ENCODE peak calls at places on chromosomes 12 and 14, in nine cellular contexts. One of them, this sample, is unnamed.

GRCh38 chr12:23795494-23795893 is 154.0 kb downstream of the SOX5 start:
- DNase-seq in stimulated activated CD8-positive, alpha-beta memory T cell treated with anti-CD3 and anti-CD28 coated beads, Interleukin-2, amount 100 ng/mL, for 1 hour: no peak
- DNase-seq in activated CD8-positive, alpha-beta memory T cell treated with anti-CD3 and anti-CD28 coated beads for 1 hour: no peak
- DNase-seq in stimulated activated CD4-positive, alpha-beta T cell treated with anti-CD3 and anti-CD28 coated beads, TNF-alpha, amount 100 ng/mL, for 1 hour: no peak
- DNase-seq in coronary artery: no peak
- DNase-seq in lung: no peak
- DNase-seq in NCI-H2081: no peak
- DNase-seq in H7: no peak
- DNase-seq in upper lobe of left lung: no peak
- DNase-seq in this sample: no peak

GRCh38 chr12:71000255-71000654 is 79.7 kb upstream of the PTPRR start:
- DNase-seq in stimulated activated CD8-positive, alpha-beta memory T cell treated with anti-CD3 and anti-CD28 coated beads, Interleukin-2, amount 100 ng/mL, for 1 hour: no peak
- DNase-seq in activated CD8-positive, alpha-beta memory T cell treated with anti-CD3 and anti-CD28 coated beads for 1 hour: no peak
- DNase-seq in stimulated activated CD4-positive, alpha-beta T cell treated with anti-CD3 and anti-CD28 coated beads, TNF-alpha, amount 100 ng/mL, for 1 hour: no peak
- DNase-seq in coronary artery: no peak
- DNase-seq in lung: no peak
- DNase-seq in NCI-H2081: no peak
- DNase-seq in H7: no peak
- DNase-seq in upper lobe of left lung: no peak
- DNase-seq in this sample: no peak

GRCh38 chr14:81341405-81342180 is 58.5 kb downstream of the STON2 start:
- DNase-seq in stimulated activated CD8-positive, alpha-beta memory T cell treated with anti-CD3 and anti-CD28 coated beads, Interleukin-2, amount 100 ng/mL, for 1 hour: no peak
- DNase-seq in activated CD8-positive, alpha-beta memory T cell treated with anti-CD3 and anti-CD28 coated beads for 1 hour: no peak
- DNase-seq in stimulated activated CD4-positive, alpha-beta T cell treated with anti-CD3 and anti-CD28 coated beads, TNF-alpha, amount 100 ng/mL, for 1 hour: no peak
- DNase-seq in coronary artery: no peak
- DNase-seq in lung: no peak
- DNase-seq in NCI-H2081: peak; percentile 26
- DNase-seq in H7: peak; percentile 2
- DNase-seq in upper lobe of left lung: no peak
- DNase-seq in this sample: peak; percentile 72

GRCh38 chr14:100586520-100587247 is 533 bp downstream of the BEGAIN start:
- DNase-seq in stimulated activated CD8-positive, alpha-beta memory T cell treated with anti-CD3 and anti-CD28 coated beads, Interleukin-2, amount 100 ng/mL, for 1 hour: no peak
- DNase-seq in activated CD8-positive, alpha-beta memory T cell treated with anti-CD3 and anti-CD28 coated beads for 1 hour: no peak
- DNase-seq in stimulated activated CD4-positive, alpha-beta T cell treated with anti-CD3 and anti-CD28 coated beads, TNF-alpha, amount 100 ng/mL, for 1 hour: no peak
- DNase-seq in coronary artery: no peak
- DNase-seq in lung: no peak
- DNase-seq in NCI-H2081: peak; percentile 57
- DNase-seq in H7: peak; percentile 89
- DNase-seq in upper lobe of left lung: peak; percentile 89
- DNase-seq in this sample: no peak

GRCh38 chr12:81329088-81329487 is 251.2 kb downstream of the ACSS3 start:
- DNase-seq in stimulated activated CD8-positive, alpha-beta memory T cell treated with anti-CD3 and anti-CD28 coated beads, Interleukin-2, amount 100 ng/mL, for 1 hour: no peak
- DNase-seq in activated CD8-positive, alpha-beta memory T cell treated with anti-CD3 and anti-CD28 coated beads for 1 hour: no peak
- DNase-seq in stimulated activated CD4-positive, alpha-beta T cell treated with anti-CD3 and anti-CD28 coated beads, TNF-alpha, amount 100 ng/mL, for 1 hour: no peak
- DNase-seq in coronary artery: no peak
- DNase-seq in lung: no peak
- DNase-seq in NCI-H2081: no peak
- DNase-seq in H7: no peak
- DNase-seq in upper lobe of left lung: no peak
- DNase-seq in this sample: no peak

GRCh38 chr14:100146548-100147091 is 12.8 kb downstream of the DEGS2 start:
- DNase-seq in stimulated activated CD8-positive, alpha-beta memory T cell treated with anti-CD3 and anti-CD28 coated beads, Interleukin-2, amount 100 ng/mL, for 1 hour: no peak
- DNase-seq in activated CD8-positive, alpha-beta memory T cell treated with anti-CD3 and anti-CD28 coated beads for 1 hour: no peak
- DNase-seq in stimulated activated CD4-positive, alpha-beta T cell treated with anti-CD3 and anti-CD28 coated beads, TNF-alpha, amount 100 ng/mL, for 1 hour: no peak
- DNase-seq in coronary artery: no peak
- DNase-seq in lung: no peak
- DNase-seq in NCI-H2081: no peak
- DNase-seq in H7: peak; percentile 59
- DNase-seq in upper lobe of left lung: no peak
- DNase-seq in this sample: no peak

GRCh38 chr12:39628836-39629235 is 9.2 kb upstream of the ABCD2 start:
- DNase-seq in stimulated activated CD8-positive, alpha-beta memory T cell treated with anti-CD3 and anti-CD28 coated beads, Interleukin-2, amount 100 ng/mL, for 1 hour: no peak
- DNase-seq in activated CD8-positive, alpha-beta memory T cell treated with anti-CD3 and anti-CD28 coated beads for 1 hour: no peak
- DNase-seq in stimulated activated CD4-positive, alpha-beta T cell treated with anti-CD3 and anti-CD28 coated beads, TNF-alpha, amount 100 ng/mL, for 1 hour: no peak
- DNase-seq in coronary artery: no peak
- DNase-seq in lung: no peak
- DNase-seq in NCI-H2081: no peak
- DNase-seq in H7: no peak
- DNase-seq in upper lobe of left lung: no peak
- DNase-seq in this sample: no peak

GRCh38 chr12:130225347-130225746 is 63.1 kb downstream of the FZD10 start:
- DNase-seq in stimulated activated CD8-positive, alpha-beta memory T cell treated with anti-CD3 and anti-CD28 coated beads, Interleukin-2, amount 100 ng/mL, for 1 hour: no peak
- DNase-seq in activated CD8-positive, alpha-beta memory T cell treated with anti-CD3 and anti-CD28 coated beads for 1 hour: no peak
- DNase-seq in stimulated activated CD4-positive, alpha-beta T cell treated with anti-CD3 and anti-CD28 coated beads, TNF-alpha, amount 100 ng/mL, for 1 hour: no peak
- DNase-seq in coronary artery: no peak
- DNase-seq in lung: no peak
- DNase-seq in NCI-H2081: no peak
- DNase-seq in H7: no peak
- DNase-seq in upper lobe of left lung: no peak
- DNase-seq in this sample: no peak

GRCh38 chr14:91331761-91332447 is 85.7 kb downstream of the CCDC88C start:
- DNase-seq in stimulated activated CD8-positive, alpha-beta memory T cell treated with anti-CD3 and anti-CD28 coated beads, Interleukin-2, amount 100 ng/mL, for 1 hour: no peak
- DNase-seq in activated CD8-positive, alpha-beta memory T cell treated with anti-CD3 and anti-CD28 coated beads for 1 hour: no peak
- DNase-seq in stimulated activated CD4-positive, alpha-beta T cell treated with anti-CD3 and anti-CD28 coated beads, TNF-alpha, amount 100 ng/mL, for 1 hour: no peak
- DNase-seq in coronary artery: no peak
- DNase-seq in lung: peak; percentile 54
- DNase-seq in NCI-H2081: no peak
- DNase-seq in H7: no peak
- DNase-seq in upper lobe of left lung: no peak
- DNase-seq in this sample: peak; percentile 26

GRCh38 chr14:93019367-93019843 is 96.3 kb downstream of the ITPK1 start:
- DNase-seq in stimulated activated CD8-positive, alpha-beta memory T cell treated with anti-CD3 and anti-CD28 coated beads, Interleukin-2, amount 100 ng/mL, for 1 hour: no peak
- DNase-seq in activated CD8-positive, alpha-beta memory T cell treated with anti-CD3 and anti-CD28 coated beads for 1 hour: no peak
- DNase-seq in stimulated activated CD4-positive, alpha-beta T cell treated with anti-CD3 and anti-CD28 coated beads, TNF-alpha, amount 100 ng/mL, for 1 hour: no peak
- DNase-seq in coronary artery: no peak
- DNase-seq in lung: no peak
- DNase-seq in NCI-H2081: peak; percentile 76
- DNase-seq in H7: no peak
- DNase-seq in upper lobe of left lung: no peak
- DNase-seq in this sample: no peak

GRCh38 chr14:76293923-76294322 is 82.0 kb upstream of the ESRRB start:
- DNase-seq in stimulated activated CD8-positive, alpha-beta memory T cell treated with anti-CD3 and anti-CD28 coated beads, Interleukin-2, amount 100 ng/mL, for 1 hour: no peak
- DNase-seq in activated CD8-positive, alpha-beta memory T cell treated with anti-CD3 and anti-CD28 coated beads for 1 hour: no peak
- DNase-seq in stimulated activated CD4-positive, alpha-beta T cell treated with anti-CD3 and anti-CD28 coated beads, TNF-alpha, amount 100 ng/mL, for 1 hour: no peak
- DNase-seq in coronary artery: peak; percentile 17
- DNase-seq in lung: no peak
- DNase-seq in NCI-H2081: no peak
- DNase-seq in H7: no peak
- DNase-seq in upper lobe of left lung: no peak
- DNase-seq in this sample: no peak

GRCh38 chr14:95727084-95727700 is 13.3 kb upstream of the TCL1A start:
- DNase-seq in stimulated activated CD8-positive, alpha-beta memory T cell treated with anti-CD3 and anti-CD28 coated beads, Interleukin-2, amount 100 ng/mL, for 1 hour: no peak
- DNase-seq in activated CD8-positive, alpha-beta memory T cell treated with anti-CD3 and anti-CD28 coated beads for 1 hour: no peak
- DNase-seq in stimulated activated CD4-positive, alpha-beta T cell treated with anti-CD3 and anti-CD28 coated beads, TNF-alpha, amount 100 ng/mL, for 1 hour: no peak
- DNase-seq in coronary artery: no peak
- DNase-seq in lung: no peak
- DNase-seq in NCI-H2081: peak; percentile 58
- DNase-seq in H7: no peak
- DNase-seq in upper lobe of left lung: no peak
- DNase-seq in this sample: no peak

GRCh38 chr12:89279499-89279898 is 72.8 kb downstream of the DUSP6 start:
- DNase-seq in stimulated activated CD8-positive, alpha-beta memory T cell treated with anti-CD3 and anti-CD28 coated beads, Interleukin-2, amount 100 ng/mL, for 1 hour: no peak
- DNase-seq in activated CD8-positive, alpha-beta memory T cell treated with anti-CD3 and anti-CD28 coated beads for 1 hour: no peak
- DNase-seq in stimulated activated CD4-positive, alpha-beta T cell treated with anti-CD3 and anti-CD28 coated beads, TNF-alpha, amount 100 ng/mL, for 1 hour: no peak
- DNase-seq in coronary artery: no peak
- DNase-seq in lung: no peak
- DNase-seq in NCI-H2081: no peak
- DNase-seq in H7: no peak
- DNase-seq in upper lobe of left lung: no peak
- DNase-seq in this sample: no peak

GRCh38 chr14:63248211-63248610 is 44.0 kb downstream of the RHOJ start:
- DNase-seq in stimulated activated CD8-positive, alpha-beta memory T cell treated with anti-CD3 and anti-CD28 coated beads, Interleukin-2, amount 100 ng/mL, for 1 hour: no peak
- DNase-seq in activated CD8-positive, alpha-beta memory T cell treated with anti-CD3 and anti-CD28 coated beads for 1 hour: no peak
- DNase-seq in stimulated activated CD4-positive, alpha-beta T cell treated with anti-CD3 and anti-CD28 coated beads, TNF-alpha, amount 100 ng/mL, for 1 hour: no peak
- DNase-seq in coronary artery: no peak
- DNase-seq in lung: no peak
- DNase-seq in NCI-H2081: no peak
- DNase-seq in H7: no peak
- DNase-seq in upper lobe of left lung: no peak
- DNase-seq in this sample: no peak

GRCh38 chr12:122203301-122203967 is at the start of gene B3GNT4:
- DNase-seq in stimulated activated CD8-positive, alpha-beta memory T cell treated with anti-CD3 and anti-CD28 coated beads, Interleukin-2, amount 100 ng/mL, for 1 hour: no peak
- DNase-seq in activated CD8-positive, alpha-beta memory T cell treated with anti-CD3 and anti-CD28 coated beads for 1 hour: peak; percentile 23
- DNase-seq in stimulated activated CD4-positive, alpha-beta T cell treated with anti-CD3 and anti-CD28 coated beads, TNF-alpha, amount 100 ng/mL, for 1 hour: peak; percentile 36
- DNase-seq in coronary artery: no peak
- DNase-seq in lung: peak; percentile 61
- DNase-seq in NCI-H2081: peak; percentile 70
- DNase-seq in H7: peak; percentile 95
- DNase-seq in upper lobe of left lung: peak; percentile 92
- DNase-seq in this sample: peak; percentile 72

GRCh38 chr12:6688543-6688999 is 604 bp downstream of the ZNF384 start:
- DNase-seq in stimulated activated CD8-positive, alpha-beta memory T cell treated with anti-CD3 and anti-CD28 coated beads, Interleukin-2, amount 100 ng/mL, for 1 hour: no peak
- DNase-seq in activated CD8-positive, alpha-beta memory T cell treated with anti-CD3 and anti-CD28 coated beads for 1 hour: no peak
- DNase-seq in stimulated activated CD4-positive, alpha-beta T cell treated with anti-CD3 and anti-CD28 coated beads, TNF-alpha, amount 100 ng/mL, for 1 hour: no peak
- DNase-seq in coronary artery: no peak
- DNase-seq in lung: no peak
- DNase-seq in NCI-H2081: peak; percentile 51
- DNase-seq in H7: no peak
- DNase-seq in upper lobe of left lung: no peak
- DNase-seq in this sample: peak; percentile 16

GRCh38 chr12:49874142-49874897 is 29.4 kb downstream of the FAIM2 start:
- DNase-seq in stimulated activated CD8-positive, alpha-beta memory T cell treated with anti-CD3 and anti-CD28 coated beads, Interleukin-2, amount 100 ng/mL, for 1 hour: no peak
- DNase-seq in activated CD8-positive, alpha-beta memory T cell treated with anti-CD3 and anti-CD28 coated beads for 1 hour: no peak
- DNase-seq in stimulated activated CD4-positive, alpha-beta T cell treated with anti-CD3 and anti-CD28 coated beads, TNF-alpha, amount 100 ng/mL, for 1 hour: no peak
- DNase-seq in coronary artery: peak; percentile 53
- DNase-seq in lung: no peak
- DNase-seq in NCI-H2081: no peak
- DNase-seq in H7: peak; percentile 15
- DNase-seq in upper lobe of left lung: no peak
- DNase-seq in this sample: peak; percentile 37

GRCh38 chr12:131092911-131093901 is 139.5 kb downstream of the ADGRD1 start:
- DNase-seq in stimulated activated CD8-positive, alpha-beta memory T cell treated with anti-CD3 and anti-CD28 coated beads, Interleukin-2, amount 100 ng/mL, for 1 hour: no peak
- DNase-seq in activated CD8-positive, alpha-beta memory T cell treated with anti-CD3 and anti-CD28 coated beads for 1 hour: no peak
- DNase-seq in stimulated activated CD4-positive, alpha-beta T cell treated with anti-CD3 and anti-CD28 coated beads, TNF-alpha, amount 100 ng/mL, for 1 hour: no peak
- DNase-seq in coronary artery: peak; percentile 62
- DNase-seq in lung: no peak
- DNase-seq in NCI-H2081: no peak
- DNase-seq in H7: peak; percentile 49
- DNase-seq in upper lobe of left lung: peak; percentile 75
- DNase-seq in this sample: peak; percentile 1

GRCh38 chr12:114762490-114763110 is 78.6 kb upstream of the TBX3 start:
- DNase-seq in stimulated activated CD8-positive, alpha-beta memory T cell treated with anti-CD3 and anti-CD28 coated beads, Interleukin-2, amount 100 ng/mL, for 1 hour: no peak
- DNase-seq in activated CD8-positive, alpha-beta memory T cell treated with anti-CD3 and anti-CD28 coated beads for 1 hour: no peak
- DNase-seq in stimulated activated CD4-positive, alpha-beta T cell treated with anti-CD3 and anti-CD28 coated beads, TNF-alpha, amount 100 ng/mL, for 1 hour: no peak
- DNase-seq in coronary artery: no peak
- DNase-seq in lung: no peak
- DNase-seq in NCI-H2081: no peak
- DNase-seq in H7: no peak
- DNase-seq in upper lobe of left lung: peak; percentile 59
- DNase-seq in this sample: no peak

GRCh38 chr14:65850429-65851145 is 438.1 kb downstream of the FUT8 start:
- DNase-seq in stimulated activated CD8-positive, alpha-beta memory T cell treated with anti-CD3 and anti-CD28 coated beads, Interleukin-2, amount 100 ng/mL, for 1 hour: peak; percentile 13
- DNase-seq in activated CD8-positive, alpha-beta memory T cell treated with anti-CD3 and anti-CD28 coated beads for 1 hour: peak; percentile 5
- DNase-seq in stimulated activated CD4-positive, alpha-beta T cell treated with anti-CD3 and anti-CD28 coated beads, TNF-alpha, amount 100 ng/mL, for 1 hour: peak; percentile 9
- DNase-seq in coronary artery: no peak
- DNase-seq in lung: no peak
- DNase-seq in NCI-H2081: peak; percentile 67
- DNase-seq in H7: no peak
- DNase-seq in upper lobe of left lung: no peak
- DNase-seq in this sample: no peak

GRCh38 chr12:69524755-69525509 is 54.7 kb downstream of the FRS2 start:
- DNase-seq in stimulated activated CD8-positive, alpha-beta memory T cell treated with anti-CD3 and anti-CD28 coated beads, Interleukin-2, amount 100 ng/mL, for 1 hour: no peak
- DNase-seq in activated CD8-positive, alpha-beta memory T cell treated with anti-CD3 and anti-CD28 coated beads for 1 hour: no peak
- DNase-seq in stimulated activated CD4-positive, alpha-beta T cell treated with anti-CD3 and anti-CD28 coated beads, TNF-alpha, amount 100 ng/mL, for 1 hour: no peak
- DNase-seq in coronary artery: no peak
- DNase-seq in lung: no peak
- DNase-seq in NCI-H2081: no peak
- DNase-seq in H7: no peak
- DNase-seq in upper lobe of left lung: no peak
- DNase-seq in this sample: no peak

GRCh38 chr12:118307069-118307954 is 65.4 kb downstream of the TAOK3 start:
- DNase-seq in stimulated activated CD8-positive, alpha-beta memory T cell treated with anti-CD3 and anti-CD28 coated beads, Interleukin-2, amount 100 ng/mL, for 1 hour: no peak
- DNase-seq in activated CD8-positive, alpha-beta memory T cell treated with anti-CD3 and anti-CD28 coated beads for 1 hour: no peak
- DNase-seq in stimulated activated CD4-positive, alpha-beta T cell treated with anti-CD3 and anti-CD28 coated beads, TNF-alpha, amount 100 ng/mL, for 1 hour: no peak
- DNase-seq in coronary artery: no peak
- DNase-seq in lung: no peak
- DNase-seq in NCI-H2081: no peak
- DNase-seq in H7: no peak
- DNase-seq in upper lobe of left lung: no peak
- DNase-seq in this sample: no peak

GRCh38 chr14:75088566-75089373 is 19.3 kb downstream of the ZC2HC1C start:
- DNase-seq in stimulated activated CD8-positive, alpha-beta memory T cell treated with anti-CD3 and anti-CD28 coated beads, Interleukin-2, amount 100 ng/mL, for 1 hour: no peak
- DNase-seq in activated CD8-positive, alpha-beta memory T cell treated with anti-CD3 and anti-CD28 coated beads for 1 hour: no peak
- DNase-seq in stimulated activated CD4-positive, alpha-beta T cell treated with anti-CD3 and anti-CD28 coated beads, TNF-alpha, amount 100 ng/mL, for 1 hour: no peak
- DNase-seq in coronary artery: no peak
- DNase-seq in lung: peak; percentile 49
- DNase-seq in NCI-H2081: peak; percentile 54
- DNase-seq in H7: peak; percentile 66
- DNase-seq in upper lobe of left lung: no peak
- DNase-seq in this sample: peak; percentile 45

GRCh38 chr12:12380949-12381593 is 24.2 kb downstream of the BORCS5 start:
- DNase-seq in stimulated activated CD8-positive, alpha-beta memory T cell treated with anti-CD3 and anti-CD28 coated beads, Interleukin-2, amount 100 ng/mL, for 1 hour: no peak
- DNase-seq in activated CD8-positive, alpha-beta memory T cell treated with anti-CD3 and anti-CD28 coated beads for 1 hour: no peak
- DNase-seq in stimulated activated CD4-positive, alpha-beta T cell treated with anti-CD3 and anti-CD28 coated beads, TNF-alpha, amount 100 ng/mL, for 1 hour: no peak
- DNase-seq in coronary artery: no peak
- DNase-seq in lung: no peak
- DNase-seq in NCI-H2081: no peak
- DNase-seq in H7: no peak
- DNase-seq in upper lobe of left lung: no peak
- DNase-seq in this sample: no peak

GRCh38 chr12:793037-793436 is 40.7 kb downstream of the WNK1 start:
- DNase-seq in stimulated activated CD8-positive, alpha-beta memory T cell treated with anti-CD3 and anti-CD28 coated beads, Interleukin-2, amount 100 ng/mL, for 1 hour: no peak
- DNase-seq in activated CD8-positive, alpha-beta memory T cell treated with anti-CD3 and anti-CD28 coated beads for 1 hour: no peak
- DNase-seq in stimulated activated CD4-positive, alpha-beta T cell treated with anti-CD3 and anti-CD28 coated beads, TNF-alpha, amount 100 ng/mL, for 1 hour: no peak
- DNase-seq in coronary artery: no peak
- DNase-seq in lung: no peak
- DNase-seq in NCI-H2081: no peak
- DNase-seq in H7: no peak
- DNase-seq in upper lobe of left lung: no peak
- DNase-seq in this sample: no peak

GRCh38 chr14:32080001-32080510 is 3.0 kb downstream of the ARHGAP5 start:
- DNase-seq in stimulated activated CD8-positive, alpha-beta memory T cell treated with anti-CD3 and anti-CD28 coated beads, Interleukin-2, amount 100 ng/mL, for 1 hour: no peak
- DNase-seq in activated CD8-positive, alpha-beta memory T cell treated with anti-CD3 and anti-CD28 coated beads for 1 hour: no peak
- DNase-seq in stimulated activated CD4-positive, alpha-beta T cell treated with anti-CD3 and anti-CD28 coated beads, TNF-alpha, amount 100 ng/mL, for 1 hour: no peak
- DNase-seq in coronary artery: no peak
- DNase-seq in lung: no peak
- DNase-seq in NCI-H2081: no peak
- DNase-seq in H7: no peak
- DNase-seq in upper lobe of left lung: no peak
- DNase-seq in this sample: no peak

GRCh38 chr14:77889971-77890442 is 90.1 kb downstream of the ADCK1 start:
- DNase-seq in stimulated activated CD8-positive, alpha-beta memory T cell treated with anti-CD3 and anti-CD28 coated beads, Interleukin-2, amount 100 ng/mL, for 1 hour: no peak
- DNase-seq in activated CD8-positive, alpha-beta memory T cell treated with anti-CD3 and anti-CD28 coated beads for 1 hour: no peak
- DNase-seq in stimulated activated CD4-positive, alpha-beta T cell treated with anti-CD3 and anti-CD28 coated beads, TNF-alpha, amount 100 ng/mL, for 1 hour: no peak
- DNase-seq in coronary artery: no peak
- DNase-seq in lung: no peak
- DNase-seq in NCI-H2081: no peak
- DNase-seq in H7: no peak
- DNase-seq in upper lobe of left lung: no peak
- DNase-seq in this sample: no peak

GRCh38 chr12:6536894-6537579 is 2.7 kb downstream of the GAPDH start:
- DNase-seq in stimulated activated CD8-positive, alpha-beta memory T cell treated with anti-CD3 and anti-CD28 coated beads, Interleukin-2, amount 100 ng/mL, for 1 hour: no peak
- DNase-seq in activated CD8-positive, alpha-beta memory T cell treated with anti-CD3 and anti-CD28 coated beads for 1 hour: no peak
- DNase-seq in stimulated activated CD4-positive, alpha-beta T cell treated with anti-CD3 and anti-CD28 coated beads, TNF-alpha, amount 100 ng/mL, for 1 hour: no peak
- DNase-seq in coronary artery: no peak
- DNase-seq in lung: no peak
- DNase-seq in NCI-H2081: no peak
- DNase-seq in H7: peak; percentile 54
- DNase-seq in upper lobe of left lung: no peak
- DNase-seq in this sample: no peak

GRCh38 chr14:92704036-92704804 is 44.2 kb downstream of the LGMN start:
- DNase-seq in stimulated activated CD8-positive, alpha-beta memory T cell treated with anti-CD3 and anti-CD28 coated beads, Interleukin-2, amount 100 ng/mL, for 1 hour: no peak
- DNase-seq in activated CD8-positive, alpha-beta memory T cell treated with anti-CD3 and anti-CD28 coated beads for 1 hour: no peak
- DNase-seq in stimulated activated CD4-positive, alpha-beta T cell treated with anti-CD3 and anti-CD28 coated beads, TNF-alpha, amount 100 ng/mL, for 1 hour: no peak
- DNase-seq in coronary artery: peak; percentile 65
- DNase-seq in lung: no peak
- DNase-seq in NCI-H2081: no peak
- DNase-seq in H7: no peak
- DNase-seq in upper lobe of left lung: no peak
- DNase-seq in this sample: no peak

GRCh38 chr14:104555621-104556255 is 23.8 kb upstream of the C14orf180 start:
- DNase-seq in stimulated activated CD8-positive, alpha-beta memory T cell treated with anti-CD3 and anti-CD28 coated beads, Interleukin-2, amount 100 ng/mL, for 1 hour: no peak
- DNase-seq in activated CD8-positive, alpha-beta memory T cell treated with anti-CD3 and anti-CD28 coated beads for 1 hour: no peak
- DNase-seq in stimulated activated CD4-positive, alpha-beta T cell treated with anti-CD3 and anti-CD28 coated beads, TNF-alpha, amount 100 ng/mL, for 1 hour: no peak
- DNase-seq in coronary artery: no peak
- DNase-seq in lung: no peak
- DNase-seq in NCI-H2081: no peak
- DNase-seq in H7: peak; percentile 58
- DNase-seq in upper lobe of left lung: peak; percentile 10
- DNase-seq in this sample: no peak

GRCh38 chr14:76640923-76641395 is 120.3 kb upstream of the VASH1 start:
- DNase-seq in stimulated activated CD8-positive, alpha-beta memory T cell treated with anti-CD3 and anti-CD28 coated beads, Interleukin-2, amount 100 ng/mL, for 1 hour: no peak
- DNase-seq in activated CD8-positive, alpha-beta memory T cell treated with anti-CD3 and anti-CD28 coated beads for 1 hour: no peak
- DNase-seq in stimulated activated CD4-positive, alpha-beta T cell treated with anti-CD3 and anti-CD28 coated beads, TNF-alpha, amount 100 ng/mL, for 1 hour: no peak
- DNase-seq in coronary artery: peak; percentile 11
- DNase-seq in lung: no peak
- DNase-seq in NCI-H2081: peak; percentile 88
- DNase-seq in H7: no peak
- DNase-seq in upper lobe of left lung: no peak
- DNase-seq in this sample: no peak